ENCODE peak calls at places on chromosomes 3 and 15, in four cellular contexts. S, F, P and L are unnamed samples.

GRCh38 chr3:48140284-48140683 is 47.9 kb downstream of the CDC25A start:
- DNase-seq in S (no peak), F (no peak), P (no peak), L (no peak)

GRCh38 chr3:7800006-7800780 is 701.4 kb upstream of the LMCD1 start:
- DNase-seq in S (no peak), F (peak; percentile 18), P (no peak), L (no peak)

GRCh38 chr15:58748040-58748786 is 1.3 kb downstream of the ADAM10 start:
- DNase-seq in S (no peak), F (peak; percentile 19), P (no peak), L (no peak)

GRCh38 chr15:82789491-82789890 is 16.4 kb downstream of the FSD2 start:
- DNase-seq in S (no peak), F (no peak), P (no peak), L (no peak)

GRCh38 chr15:100686725-100687488 is 84.5 kb downstream of the ASB7 start:
- DNase-seq in S (no peak), F (peak; percentile 77), P (no peak), L (peak; percentile 64)

GRCh38 chr3:134517796-134518195 is 31.9 kb downstream of the CEP63 start:
- DNase-seq in S (no peak), F (peak; percentile 55), P (no peak), L (no peak)

GRCh38 chr15:45448516-45448915 is 70.2 kb upstream of the GATM start:
- DNase-seq in S (no peak), F (no peak), P (no peak), L (no peak)

GRCh38 chr3:155079795-155080546 is at the start of gene MME:
- DNase-seq in S (no peak), F (peak; percentile 63), P (peak; percentile 81), L (peak; percentile 92)

GRCh38 chr3:114447545-114447944 is 153.7 kb downstream of the TIGIT start:
- DNase-seq in S (no peak), F (no peak), P (no peak), L (no peak)

GRCh38 chr3:157447026-157447694 is 10.5 kb downstream of the PTX3 start:
- DNase-seq in S (no peak), F (peak; percentile 64), P (no peak), L (no peak)

GRCh38 chr3:190585771-190586630 is 72.1 kb downstream of the IL1RAP start:
- DNase-seq in S (peak; percentile 28), F (peak; percentile 86), P (no peak), L (no peak)

GRCh38 chr3:117346878-117347277 is 637.3 kb downstream of the TUSC7 start:
- DNase-seq in S (no peak), F (no peak), P (no peak), L (no peak)

GRCh38 chr15:35209838-35210237 is 124.7 kb upstream of the NANOGP8 start:
- DNase-seq in S (no peak), F (no peak), P (no peak), L (no peak)

GRCh38 chr3:42605550-42606173 is 5.2 kb downstream of the NKTR start:
- DNase-seq in S (no peak), F (no peak), P (no peak), L (no peak)

GRCh38 chr3:80051602-80051962 is 283.8 kb upstream of the ROBO1 start:
- DNase-seq in S (no peak), F (no peak), P (no peak), L (no peak)

GRCh38 chr15:99753066-99753465 is 19.8 kb upstream of the LYSMD4 start:
- DNase-seq in S (no peak), F (no peak), P (no peak), L (no peak)

GRCh38 chr3:65856907-65857306 is 181.8 kb downstream of the MAGI1 start:
- DNase-seq in S (no peak), F (no peak), P (no peak), L (no peak)

GRCh38 chr15:82918607-82919230 is 33.8 kb downstream of the HOMER2 start:
- DNase-seq in S (no peak), F (no peak), P (no peak), L (no peak)

GRCh38 chr3:85709483-85709882 is 750.7 kb downstream of the CADM2 start:
- DNase-seq in S (no peak), F (no peak), P (no peak), L (no peak)

GRCh38 chr3:176431986-176432385 is 765.3 kb downstream of the TBL1XR1 start:
- DNase-seq in S (no peak), F (peak; percentile 32), P (no peak), L (no peak)

GRCh38 chr3:79587150-79587549 is 180.6 kb downstream of the ROBO1 start:
- DNase-seq in S (no peak), F (no peak), P (no peak), L (no peak)